ENCODE peak calls at places on chromosomes 11 and 22, in ten cellular contexts. One of them, this sample, is unnamed.

GRCh38 chr22:19598054-19598855 is 74.0 kb upstream of the CLDN5 start:
- DNase-seq in prostate gland: no peak
- DNase-seq in mesothelial cell of epicardium: no peak
- DNase-seq in progenitor cell of endocrine pancreas: no peak
- DNase-seq in fibroblast of mammary gland: no peak
- DNase-seq in CD8-positive, alpha-beta T cell: no peak
- DNase-seq in right lobe of liver: peak; percentile 78
- DNase-seq in HFFc6: no peak
- DNase-seq in endothelial cell: no peak
- DNase-seq in dorsolateral prefrontal cortex: no peak
- DNase-seq in this sample: no peak

GRCh38 chr11:111231836-111232235 is 13.7 kb upstream of the POU2AF2 start:
- DNase-seq in prostate gland: no peak
- DNase-seq in mesothelial cell of epicardium: no peak
- DNase-seq in progenitor cell of endocrine pancreas: no peak
- DNase-seq in fibroblast of mammary gland: peak; percentile 6
- DNase-seq in CD8-positive, alpha-beta T cell: no peak
- DNase-seq in right lobe of liver: no peak
- DNase-seq in HFFc6: no peak
- DNase-seq in endothelial cell: no peak
- DNase-seq in dorsolateral prefrontal cortex: no peak
- DNase-seq in this sample: no peak

GRCh38 chr11:65794570-65795510 is 8.0 kb downstream of the OVOL1 start:
- DNase-seq in prostate gland: no peak
- DNase-seq in mesothelial cell of epicardium: no peak
- DNase-seq in progenitor cell of endocrine pancreas: no peak
- DNase-seq in fibroblast of mammary gland: no peak
- DNase-seq in CD8-positive, alpha-beta T cell: no peak
- DNase-seq in right lobe of liver: no peak
- DNase-seq in HFFc6: no peak
- DNase-seq in endothelial cell: no peak
- DNase-seq in dorsolateral prefrontal cortex: no peak
- DNase-seq in this sample: no peak

GRCh38 chr22:21038405-21038804 is 6.0 kb upstream of the SLC7A4 start:
- DNase-seq in prostate gland: no peak
- DNase-seq in mesothelial cell of epicardium: no peak
- DNase-seq in progenitor cell of endocrine pancreas: no peak
- DNase-seq in fibroblast of mammary gland: peak; percentile 16
- DNase-seq in CD8-positive, alpha-beta T cell: no peak
- DNase-seq in right lobe of liver: no peak
- DNase-seq in HFFc6: peak; percentile 11
- DNase-seq in endothelial cell: no peak
- DNase-seq in dorsolateral prefrontal cortex: no peak
- DNase-seq in this sample: no peak

GRCh38 chr11:69464621-69464960 is 16.9 kb upstream of the LINC01488 start:
- DNase-seq in prostate gland: no peak
- DNase-seq in mesothelial cell of epicardium: no peak
- DNase-seq in progenitor cell of endocrine pancreas: no peak
- DNase-seq in fibroblast of mammary gland: no peak
- DNase-seq in CD8-positive, alpha-beta T cell: no peak
- DNase-seq in right lobe of liver: no peak
- DNase-seq in HFFc6: no peak
- DNase-seq in endothelial cell: no peak
- DNase-seq in dorsolateral prefrontal cortex: no peak
- DNase-seq in this sample: no peak

GRCh38 chr11:128774593-128774992 is 80.7 kb downstream of the FLI1 start:
- DNase-seq in prostate gland: no peak
- DNase-seq in mesothelial cell of epicardium: no peak
- DNase-seq in progenitor cell of endocrine pancreas: no peak
- DNase-seq in fibroblast of mammary gland: no peak
- DNase-seq in CD8-positive, alpha-beta T cell: no peak
- DNase-seq in right lobe of liver: no peak
- DNase-seq in HFFc6: no peak
- DNase-seq in endothelial cell: no peak
- DNase-seq in dorsolateral prefrontal cortex: no peak
- DNase-seq in this sample: no peak

GRCh38 chr11:107999759-108000455 is 8.8 kb upstream of the CUL5 start:
- DNase-seq in prostate gland: no peak
- DNase-seq in mesothelial cell of epicardium: no peak
- DNase-seq in progenitor cell of endocrine pancreas: peak; percentile 30
- DNase-seq in fibroblast of mammary gland: peak; percentile 35
- DNase-seq in CD8-positive, alpha-beta T cell: peak; percentile 6
- DNase-seq in right lobe of liver: no peak
- DNase-seq in HFFc6: peak; percentile 33
- DNase-seq in endothelial cell: peak; percentile 70
- DNase-seq in dorsolateral prefrontal cortex: no peak
- DNase-seq in this sample: no peak

GRCh38 chr22:47000888-47001287 is 238.4 kb downstream of the TBC1D22A start:
- DNase-seq in prostate gland: no peak
- DNase-seq in mesothelial cell of epicardium: no peak
- DNase-seq in progenitor cell of endocrine pancreas: no peak
- DNase-seq in fibroblast of mammary gland: no peak
- DNase-seq in CD8-positive, alpha-beta T cell: no peak
- DNase-seq in right lobe of liver: no peak
- DNase-seq in HFFc6: no peak
- DNase-seq in endothelial cell: no peak
- DNase-seq in dorsolateral prefrontal cortex: no peak
- DNase-seq in this sample: no peak

GRCh38 chr11:36155770-36156485 is 133.3 kb downstream of the COMMD9 start:
- DNase-seq in prostate gland: no peak
- DNase-seq in mesothelial cell of epicardium: no peak
- DNase-seq in progenitor cell of endocrine pancreas: no peak
- DNase-seq in fibroblast of mammary gland: peak; percentile 75
- DNase-seq in CD8-positive, alpha-beta T cell: no peak
- DNase-seq in right lobe of liver: no peak
- DNase-seq in HFFc6: peak; percentile 41
- DNase-seq in endothelial cell: no peak
- DNase-seq in dorsolateral prefrontal cortex: peak; percentile 79
- DNase-seq in this sample: no peak

GRCh38 chr11:121763526-121763925 is 310.8 kb upstream of the SORL1-AS1 start:
- DNase-seq in prostate gland: no peak
- DNase-seq in mesothelial cell of epicardium: no peak
- DNase-seq in progenitor cell of endocrine pancreas: no peak
- DNase-seq in fibroblast of mammary gland: no peak
- DNase-seq in CD8-positive, alpha-beta T cell: no peak
- DNase-seq in right lobe of liver: no peak
- DNase-seq in HFFc6: no peak
- DNase-seq in endothelial cell: no peak
- DNase-seq in dorsolateral prefrontal cortex: no peak
- DNase-seq in this sample: no peak

GRCh38 chr11:17603056-17603825 is 56.2 kb downstream of the OTOG start:
- DNase-seq in prostate gland: no peak
- DNase-seq in mesothelial cell of epicardium: no peak
- DNase-seq in progenitor cell of endocrine pancreas: no peak
- DNase-seq in fibroblast of mammary gland: no peak
- DNase-seq in CD8-positive, alpha-beta T cell: no peak
- DNase-seq in right lobe of liver: peak; percentile 39
- DNase-seq in HFFc6: no peak
- DNase-seq in endothelial cell: no peak
- DNase-seq in dorsolateral prefrontal cortex: no peak
- DNase-seq in this sample: peak; percentile 7

GRCh38 chr11:3927129-3927796 is 71.8 kb downstream of the STIM1 start:
- DNase-seq in prostate gland: no peak
- DNase-seq in mesothelial cell of epicardium: no peak
- DNase-seq in progenitor cell of endocrine pancreas: no peak
- DNase-seq in fibroblast of mammary gland: no peak
- DNase-seq in CD8-positive, alpha-beta T cell: no peak
- DNase-seq in right lobe of liver: no peak
- DNase-seq in HFFc6: no peak
- DNase-seq in endothelial cell: no peak
- DNase-seq in dorsolateral prefrontal cortex: no peak
- DNase-seq in this sample: no peak
- TF ChIP-seq CTCF in prostate gland: no peak
- TF ChIP-seq CTCF in mesothelial cell of epicardium: no peak
- TF ChIP-seq CTCF in progenitor cell of endocrine pancreas: no peak
- TF ChIP-seq CTCF in fibroblast of mammary gland: no peak
- TF ChIP-seq CTCF in CD8-positive, alpha-beta T cell: no peak
- TF ChIP-seq CTCF in right lobe of liver: no peak
- TF ChIP-seq CTCF in HFFc6: peak; percentile 17
- TF ChIP-seq CTCF in endothelial cell: no peak
- TF ChIP-seq CTCF in dorsolateral prefrontal cortex: no peak
- TF ChIP-seq CTCF in this sample: no peak

DNA sequence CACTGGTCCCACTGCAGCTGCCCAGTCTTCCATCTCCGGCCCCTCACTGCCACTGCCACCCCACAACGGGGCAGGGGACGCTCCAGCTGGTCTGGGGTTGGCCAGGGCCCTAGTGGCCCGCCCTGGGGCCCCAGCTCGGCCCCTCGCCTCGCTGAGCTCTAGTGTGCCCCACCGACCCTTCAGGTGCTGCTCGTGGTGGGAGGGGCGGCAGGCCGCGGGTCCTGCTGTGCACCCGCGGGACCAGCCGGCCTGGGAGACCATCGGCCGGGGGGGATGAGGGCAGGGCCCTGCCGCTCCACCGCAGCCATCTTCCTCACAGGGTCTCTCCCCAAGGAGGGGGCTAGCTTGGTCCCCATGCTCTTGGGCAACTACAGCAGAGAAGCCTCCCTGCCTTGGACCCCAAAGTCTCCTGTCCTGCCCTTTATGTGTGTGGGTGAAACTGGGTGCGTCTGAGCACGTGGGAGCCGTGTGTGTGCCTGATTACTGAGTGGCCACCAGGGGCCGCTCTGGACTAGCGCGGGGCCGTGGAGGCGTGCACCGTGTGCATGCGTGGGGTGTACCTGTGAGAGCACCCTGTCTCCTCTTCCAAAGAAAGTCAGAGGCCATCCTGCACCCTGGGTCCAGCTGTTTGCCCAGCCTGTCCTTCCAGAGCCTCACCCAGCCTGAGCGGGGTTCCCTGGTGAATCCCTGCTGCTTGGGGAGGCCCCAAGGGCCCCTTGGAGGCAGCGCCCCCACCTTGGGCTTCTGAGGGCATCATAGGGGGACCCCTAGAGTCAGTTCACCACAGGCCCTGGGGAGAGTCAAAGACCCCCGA is 6.0 kb upstream of the ACR start:
- DNase-seq in prostate gland: no peak
- DNase-seq in mesothelial cell of epicardium: no peak
- DNase-seq in progenitor cell of endocrine pancreas: no peak
- DNase-seq in fibroblast of mammary gland: peak; percentile 44
- DNase-seq in CD8-positive, alpha-beta T cell: peak; percentile 43
- DNase-seq in right lobe of liver: peak; percentile 57
- DNase-seq in HFFc6: peak; percentile 16
- DNase-seq in endothelial cell: no peak
- DNase-seq in dorsolateral prefrontal cortex: peak; percentile 72
- DNase-seq in this sample: no peak
- TF ChIP-seq CTCF in prostate gland: peak; percentile 79
- TF ChIP-seq CTCF in mesothelial cell of epicardium: peak; percentile 61
- TF ChIP-seq CTCF in progenitor cell of endocrine pancreas: peak; percentile 56
- TF ChIP-seq CTCF in fibroblast of mammary gland: peak; percentile 81
- TF ChIP-seq CTCF in CD8-positive, alpha-beta T cell: peak; percentile 74
- TF ChIP-seq CTCF in right lobe of liver: peak; percentile 74
- TF ChIP-seq CTCF in HFFc6: peak; percentile 96
- TF ChIP-seq CTCF in endothelial cell: peak; percentile 56
- TF ChIP-seq CTCF in dorsolateral prefrontal cortex: peak; percentile 80
- TF ChIP-seq CTCF in this sample: no peak

GRCh38 chr11:13091804-13092203 is 82.7 kb downstream of the RASSF10 start:
- DNase-seq in prostate gland: no peak
- DNase-seq in mesothelial cell of epicardium: no peak
- DNase-seq in progenitor cell of endocrine pancreas: no peak
- DNase-seq in fibroblast of mammary gland: no peak
- DNase-seq in CD8-positive, alpha-beta T cell: no peak
- DNase-seq in right lobe of liver: no peak
- DNase-seq in HFFc6: no peak
- DNase-seq in endothelial cell: no peak
- DNase-seq in dorsolateral prefrontal cortex: no peak
- DNase-seq in this sample: no peak

GRCh38 chr11:13094930-13095687 is 86.0 kb downstream of the RASSF10 start:
- DNase-seq in prostate gland: no peak
- DNase-seq in mesothelial cell of epicardium: no peak
- DNase-seq in progenitor cell of endocrine pancreas: no peak
- DNase-seq in fibroblast of mammary gland: no peak
- DNase-seq in CD8-positive, alpha-beta T cell: no peak
- DNase-seq in right lobe of liver: no peak
- DNase-seq in HFFc6: no peak
- DNase-seq in endothelial cell: no peak
- DNase-seq in dorsolateral prefrontal cortex: no peak
- DNase-seq in this sample: no peak

GRCh38 chr11:13091373-13091772 is 82.3 kb downstream of the RASSF10 start:
- DNase-seq in prostate gland: no peak
- DNase-seq in mesothelial cell of epicardium: no peak
- DNase-seq in progenitor cell of endocrine pancreas: no peak
- DNase-seq in fibroblast of mammary gland: no peak
- DNase-seq in CD8-positive, alpha-beta T cell: no peak
- DNase-seq in right lobe of liver: no peak
- DNase-seq in HFFc6: no peak
- DNase-seq in endothelial cell: no peak
- DNase-seq in dorsolateral prefrontal cortex: no peak
- DNase-seq in this sample: no peak

GRCh38 chr11:13090228-13090708 is 81.2 kb downstream of the RASSF10 start:
- DNase-seq in prostate gland: no peak
- DNase-seq in mesothelial cell of epicardium: no peak
- DNase-seq in progenitor cell of endocrine pancreas: no peak
- DNase-seq in fibroblast of mammary gland: no peak
- DNase-seq in CD8-positive, alpha-beta T cell: no peak
- DNase-seq in right lobe of liver: no peak
- DNase-seq in HFFc6: no peak
- DNase-seq in endothelial cell: no peak
- DNase-seq in dorsolateral prefrontal cortex: no peak
- DNase-seq in this sample: no peak
- TF ChIP-seq CTCF in prostate gland: no peak
- TF ChIP-seq CTCF in mesothelial cell of epicardium: no peak
- TF ChIP-seq CTCF in progenitor cell of endocrine pancreas: no peak
- TF ChIP-seq CTCF in fibroblast of mammary gland: no peak
- TF ChIP-seq CTCF in CD8-positive, alpha-beta T cell: no peak
- TF ChIP-seq CTCF in right lobe of liver: no peak
- TF ChIP-seq CTCF in HFFc6: no peak
- TF ChIP-seq CTCF in endothelial cell: no peak
- TF ChIP-seq CTCF in dorsolateral prefrontal cortex: no peak
- TF ChIP-seq CTCF in this sample: no peak

GRCh38 chr22:22461111-22461510 is 47.4 kb downstream of the ZNF280B start:
- DNase-seq in prostate gland: no peak
- DNase-seq in mesothelial cell of epicardium: no peak
- DNase-seq in progenitor cell of endocrine pancreas: no peak
- DNase-seq in fibroblast of mammary gland: no peak
- DNase-seq in CD8-positive, alpha-beta T cell: no peak
- DNase-seq in right lobe of liver: no peak
- DNase-seq in HFFc6: no peak
- DNase-seq in endothelial cell: no peak
- DNase-seq in dorsolateral prefrontal cortex: no peak
- DNase-seq in this sample: no peak

GRCh38 chr22:22460060-22460459 is 48.5 kb downstream of the ZNF280B start:
- DNase-seq in prostate gland: no peak
- DNase-seq in mesothelial cell of epicardium: no peak
- DNase-seq in progenitor cell of endocrine pancreas: no peak
- DNase-seq in fibroblast of mammary gland: no peak
- DNase-seq in CD8-positive, alpha-beta T cell: no peak
- DNase-seq in right lobe of liver: no peak
- DNase-seq in HFFc6: no peak
- DNase-seq in endothelial cell: no peak
- DNase-seq in dorsolateral prefrontal cortex: no peak
- DNase-seq in this sample: no peak

GRCh38 chr22:22458896-22459588 is 49.5 kb downstream of the ZNF280B start:
- DNase-seq in prostate gland: no peak
- DNase-seq in mesothelial cell of epicardium: no peak
- DNase-seq in progenitor cell of endocrine pancreas: no peak
- DNase-seq in fibroblast of mammary gland: no peak
- DNase-seq in CD8-positive, alpha-beta T cell: no peak
- DNase-seq in right lobe of liver: no peak
- DNase-seq in HFFc6: no peak
- DNase-seq in endothelial cell: no peak
- DNase-seq in dorsolateral prefrontal cortex: no peak
- DNase-seq in this sample: no peak

GRCh38 chr22:22461583-22461982 is 47.0 kb downstream of the ZNF280B start:
- DNase-seq in prostate gland: no peak
- DNase-seq in mesothelial cell of epicardium: no peak
- DNase-seq in progenitor cell of endocrine pancreas: no peak
- DNase-seq in fibroblast of mammary gland: no peak
- DNase-seq in CD8-positive, alpha-beta T cell: no peak
- DNase-seq in right lobe of liver: no peak
- DNase-seq in HFFc6: no peak
- DNase-seq in endothelial cell: no peak
- DNase-seq in dorsolateral prefrontal cortex: no peak
- DNase-seq in this sample: no peak

GRCh38 chr22:22460635-22461034 is 47.9 kb downstream of the ZNF280B start:
- DNase-seq in prostate gland: no peak
- DNase-seq in mesothelial cell of epicardium: no peak
- DNase-seq in progenitor cell of endocrine pancreas: no peak
- DNase-seq in fibroblast of mammary gland: peak; percentile 25
- DNase-seq in CD8-positive, alpha-beta T cell: no peak
- DNase-seq in right lobe of liver: no peak
- DNase-seq in HFFc6: no peak
- DNase-seq in endothelial cell: no peak
- DNase-seq in dorsolateral prefrontal cortex: no peak
- DNase-seq in this sample: no peak
- TF ChIP-seq CTCF in prostate gland: no peak
- TF ChIP-seq CTCF in mesothelial cell of epicardium: peak; percentile 39
- TF ChIP-seq CTCF in progenitor cell of endocrine pancreas: peak; percentile 44
- TF ChIP-seq CTCF in fibroblast of mammary gland: peak; percentile 43
- TF ChIP-seq CTCF in CD8-positive, alpha-beta T cell: peak; percentile 32
- TF ChIP-seq CTCF in right lobe of liver: peak; percentile 38
- TF ChIP-seq CTCF in HFFc6: peak; percentile 71
- TF ChIP-seq CTCF in endothelial cell: peak; percentile 73
- TF ChIP-seq CTCF in dorsolateral prefrontal cortex: peak; percentile 31
- TF ChIP-seq CTCF in this sample: no peak